ENCODE peak calls at places on chromosomes 3 and 15, in eight cellular contexts. P is H9; R is pancreas; V is endodermal cell; Q is CD8-positive, alpha-beta T cell; N is mesendoderm; X is breast epithelium; B is esophagus squamous epithelium. J is an unnamed sample.

GRCh38 chr3:140206196-140207040 is 271.4 kb downstream of the CLSTN2 start:
- DNase-seq in P (peak; percentile 61), R (no peak), V (peak; percentile 84), Q (no peak), N (peak; percentile 87), X (no peak), B (no peak), J (no peak)

GRCh38 chr3:49642708-49643145 is 31.4 kb upstream of the APEH start:
- DNase-seq in P (no peak), R (no peak), V (no peak), Q (no peak), N (no peak), X (no peak), B (no peak), J (no peak)

GRCh38 chr3:127053979-127054378 is 71.1 kb downstream of the PLXNA1 start:
- DNase-seq in P (no peak), R (no peak), V (no peak), Q (no peak), N (no peak), X (no peak), B (no peak), J (no peak)

GRCh38 chr15:92205255-92205739 is 188.4 kb upstream of the ST8SIA2 start:
- DNase-seq in P (peak; percentile 72), R (no peak), V (peak; percentile 76), Q (no peak), N (peak; percentile 70), X (no peak), B (no peak), J (no peak)

GRCh38 chr15:69292826-69293420 is 5.8 kb upstream of the PAQR5 start:
- DNase-seq in P (no peak), R (no peak), V (no peak), Q (no peak), N (no peak), X (no peak), B (no peak), J (no peak)

GRCh38 chr3:67000006-67000405 is 1.9 kb downstream of the KBTBD8 start:
- DNase-seq in P (no peak), R (no peak), V (no peak), Q (no peak), N (no peak), X (no peak), B (no peak), J (no peak)

GRCh38 chr15:42832577-42832976 is 88.0 kb downstream of the TTBK2 start:
- DNase-seq in P (no peak), R (no peak), V (no peak), Q (no peak), N (no peak), X (no peak), B (no peak), J (no peak)

GRCh38 chr3:4561661-4562060 is 68.5 kb downstream of the ITPR1 start:
- DNase-seq in P (no peak), R (no peak), V (no peak), Q (no peak), N (no peak), X (no peak), B (no peak), J (no peak)

GRCh38 chr3:16266714-16267113 is 1.7 kb downstream of the OXNAD1 start:
- DNase-seq in P (no peak), R (no peak), V (no peak), Q (no peak), N (no peak), X (no peak), B (no peak), J (no peak)

GRCh38 chr3:149019581-149019980 is 28.2 kb downstream of the GYG1 start:
- DNase-seq in P (no peak), R (no peak), V (no peak), Q (no peak), N (no peak), X (no peak), B (no peak), J (no peak)

GRCh38 chr3:117919611-117920010 is 1115.0 kb downstream of the IGSF11 start:
- DNase-seq in P (no peak), R (no peak), V (no peak), Q (no peak), N (no peak), X (no peak), B (no peak), J (no peak)

GRCh38 chr15:92650256-92650655 is 5.3 kb downstream of the FAM174B start:
- DNase-seq in P (no peak), R (no peak), V (peak; percentile 47), Q (no peak), N (no peak), X (peak; percentile 20), B (no peak), J (no peak)

GRCh38 chr15:57446393-57446792 is 70.1 kb downstream of the CGNL1 start:
- DNase-seq in P (no peak), R (no peak), V (no peak), Q (no peak), N (no peak), X (no peak), B (no peak), J (no peak)

GRCh38 chr3:19725000-19725399 is 209.0 kb downstream of the EFHB start:
- DNase-seq in P (no peak), R (no peak), V (no peak), Q (no peak), N (peak; percentile 49), X (no peak), B (no peak), J (no peak)

GRCh38 chr3:182921665-182922355 is 58.5 kb downstream of the DCUN1D1 start:
- DNase-seq in P (no peak), R (no peak), V (no peak), Q (no peak), N (peak; percentile 69), X (no peak), B (no peak), J (no peak)

GRCh38 chr3:31748281-31749245 is 215.8 kb downstream of the STT3B start:
- DNase-seq in P (no peak), R (no peak), V (no peak), Q (no peak), N (no peak), X (no peak), B (no peak), J (no peak)

GRCh38 chr15:89230277-89230676 is 8.9 kb upstream of the RLBP1 start:
- DNase-seq in P (no peak), R (no peak), V (no peak), Q (no peak), N (no peak), X (no peak), B (no peak), J (no peak)
- H3K27ac ChIP-seq in P (no peak overlapping the region), R (no peak overlapping the region), V (no peak overlapping the region), Q (no peak overlapping the region), N (no peak overlapping the region), X (no peak overlapping the region), B (no peak overlapping the region), J (no peak overlapping the region)

DNA sequence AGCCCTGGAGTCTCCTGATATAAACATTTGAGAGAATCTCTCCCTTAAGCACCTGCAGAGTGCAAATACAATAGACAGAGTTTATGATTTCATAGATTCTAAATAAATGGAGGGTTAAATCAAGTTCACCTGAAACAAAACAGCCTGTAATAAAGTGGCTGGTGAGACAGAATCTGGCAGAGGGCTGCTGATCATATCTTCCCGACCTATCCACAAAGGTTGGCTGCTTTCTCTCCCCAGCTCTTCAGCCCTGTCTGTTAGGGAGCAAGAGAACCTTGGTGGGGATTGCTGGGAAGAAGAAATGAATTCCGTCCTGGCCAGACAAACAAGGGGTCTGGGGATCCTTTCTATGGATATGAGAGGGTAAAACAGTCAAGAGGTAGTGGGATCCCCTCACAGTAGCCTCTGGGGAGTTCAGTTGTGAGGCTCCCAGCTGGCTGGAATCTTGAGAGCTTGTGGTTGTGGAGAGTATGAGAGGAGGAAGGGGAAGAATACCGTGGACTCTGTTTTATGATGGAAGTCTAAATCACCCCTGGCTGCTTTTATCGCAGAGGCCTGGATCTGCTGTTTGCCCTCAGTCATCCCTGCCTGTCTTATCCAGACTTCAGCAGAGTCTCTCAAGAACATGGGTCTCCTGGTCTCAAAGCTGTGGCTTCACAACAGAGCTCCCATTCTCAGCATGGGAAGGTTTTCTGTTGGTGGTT is 451.3 kb downstream of the NTRK3 start:
- DNase-seq in P (no peak), R (no peak), V (no peak), Q (no peak), N (no peak), X (no peak), B (no peak), J (no peak)
- H3K27ac ChIP-seq in P (no peak overlapping the region), R (no peak overlapping the region), V (no peak overlapping the region), Q (no peak overlapping the region), N (no peak overlapping the region), X (peak overlapping the region; percentile 7), B (no peak overlapping the region), J (no peak overlapping the region)

GRCh38 chr15:80682201-80682600 is 12.9 kb upstream of the ABHD17C start:
- DNase-seq in P (no peak), R (no peak), V (no peak), Q (no peak), N (no peak), X (no peak), B (no peak), J (no peak)
- H3K27ac ChIP-seq in P (no peak overlapping the region), R (no peak overlapping the region), V (no peak overlapping the region), Q (no peak overlapping the region), N (no peak overlapping the region), X (no peak overlapping the region), B (no peak overlapping the region), J (no peak overlapping the region)

GRCh38 chr15:36370735-36371115 is 208.7 kb upstream of the CDIN1 start:
- DNase-seq in P (no peak), R (no peak), V (no peak), Q (no peak), N (peak; percentile 19), X (no peak), B (no peak), J (no peak)

GRCh38 chr15:36373549-36373948 is 205.9 kb upstream of the CDIN1 start:
- DNase-seq in P (no peak), R (no peak), V (no peak), Q (no peak), N (peak; percentile 32), X (no peak), B (no peak), J (no peak)

GRCh38 chr15:36371509-36371908 is 207.9 kb upstream of the CDIN1 start:
- DNase-seq in P (no peak), R (no peak), V (no peak), Q (no peak), N (no peak), X (no peak), B (no peak), J (no peak)

GRCh38 chr15:36372968-36373367 is 206.5 kb upstream of the CDIN1 start:
- DNase-seq in P (no peak), R (no peak), V (no peak), Q (no peak), N (no peak), X (no peak), B (no peak), J (no peak)

DNA sequence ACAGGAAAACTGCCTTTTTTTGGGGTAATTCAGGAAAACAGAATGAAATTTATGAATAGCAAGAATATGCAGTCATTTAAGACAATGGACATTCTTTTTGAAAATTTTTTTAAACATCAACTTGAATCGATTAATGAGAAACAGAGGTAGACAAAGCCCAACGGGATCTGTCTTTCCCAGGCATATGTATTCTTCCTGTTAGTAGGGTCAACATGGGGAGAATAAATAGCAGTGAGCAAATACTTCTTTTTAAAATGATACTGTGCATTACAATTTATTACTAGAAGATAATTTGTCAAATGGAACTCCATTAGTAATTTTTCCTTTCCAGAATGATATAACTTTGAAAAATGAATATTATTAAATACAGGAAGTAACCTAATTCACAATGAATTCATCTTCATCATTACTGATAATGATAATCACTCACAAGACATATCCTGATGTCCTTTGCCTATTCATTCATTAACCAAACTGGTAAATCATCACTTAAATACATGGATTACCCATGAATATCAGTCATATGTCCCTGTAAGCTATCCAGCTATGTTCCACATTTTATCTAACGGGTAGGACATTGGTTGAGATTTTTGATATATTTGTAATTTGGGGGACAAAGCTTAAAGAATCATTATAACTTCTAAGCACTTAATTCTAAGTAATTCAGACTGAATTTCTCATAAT is 209.2 kb upstream of the CDIN1 start:
- DNase-seq in P (no peak), R (no peak), V (no peak), Q (no peak), N (no peak), X (no peak), B (no peak), J (no peak)
- H3K27ac ChIP-seq in P (no peak overlapping the region), R (no peak overlapping the region), V (no peak overlapping the region), Q (no peak overlapping the region), N (no peak overlapping the region), X (no peak overlapping the region), B (no peak overlapping the region), J (no peak overlapping the region)

J was measured in CD4-positive, alpha-beta T cell.